ENCODE peak calls at places on chromosome 12, in four cellular contexts. A is HCT116, B is MM.1S, R is PC-3. F is an unnamed sample.
A peak's percentile ranks its signal among the peaks of the same experiment; 100 is the strongest.

GRCh38 chr12:15453613-15454012 is 131.3 kb downstream of the PTPRO start:
- DNase-seq in A (no peak), R (no peak), B (no peak), F (no peak)

GRCh38 chr12:98735821-98736220 is 90.7 kb downstream of the APAF1 start:
- DNase-seq in B (no peak), R (no peak), A (no peak), F (no peak)

GRCh38 chr12:22626429-22626828 is 1.5 kb downstream of the ETNK1 start:
- DNase-seq in B (peak; percentile 58), R (peak; percentile 11), A (no peak), F (no peak)

GRCh38 chr12:5096241-5096880 is 52.7 kb downstream of the KCNA5 start:
- DNase-seq in A (peak; percentile 4), B (no peak), R (peak; percentile 16), F (no peak)

GRCh38 chr12:65532744-65533143 is 254.3 kb downstream of the MSRB3 start:
- DNase-seq in B (no peak), R (peak; percentile 98), A (no peak), F (no peak)

GRCh38 chr12:40444174-40444573 is 219.4 kb downstream of the LRRK2 start:
- DNase-seq in B (no peak), R (no peak), A (no peak), F (peak; percentile 5)

GRCh38 chr12:20210795-20211194 is 157.5 kb upstream of the PDE3A start:
- DNase-seq in R (no peak), B (no peak), A (no peak), F (no peak)

GRCh38 chr12:2429032-2429431 is 365.7 kb upstream of the FKBP4 start:
- DNase-seq in B (no peak), A (no peak), R (no peak), F (no peak)

GRCh38 chr12:1837541-1838206 is 17.3 kb downstream of the LRTM2 start:
- DNase-seq in R (peak; percentile 35), A (no peak), B (no peak), F (no peak)

GRCh38 chr12:121858662-121859572 is at the start of gene HPD:
- DNase-seq in B (no peak), A (no peak), R (peak; percentile 77), F (peak; percentile 55)

GRCh38 chr12:43316506-43316905 is 235.5 kb downstream of the ADAMTS20 start:
- DNase-seq in A (no peak), R (no peak), B (no peak), F (no peak)

GRCh38 chr12:5511644-5512584 is 80.0 kb downstream of the NTF3 start:
- DNase-seq in B (no peak), R (peak; percentile 6), A (peak; percentile 18), F (peak; percentile 72)

GRCh38 chr12:108720757-108721514 is 10.4 kb downstream of the CORO1C start:
- DNase-seq in A (no peak), B (no peak), R (peak; percentile 65), F (no peak)

GRCh38 chr12:6373022-6373787 is 2.2 kb downstream of the SCNN1A start:
- DNase-seq in A (peak; percentile 65), R (no peak), B (no peak), F (no peak)

GRCh38 chr12:109115758-109116610 is at the start of gene ACACB:
- DNase-seq in R (no peak), A (no peak), B (no peak), F (peak; percentile 22)

GRCh38 chr12:47844264-47845020 is 24.7 kb upstream of the HDAC7 start:
- DNase-seq in A (no peak), B (no peak), R (no peak), F (no peak)

GRCh38 chr12:99110866-99111265 is 465.8 kb downstream of the APAF1 start:
- DNase-seq in A (no peak), R (no peak), B (no peak), F (no peak)

GRCh38 chr12:14390885-14391530 is 25.5 kb downstream of the ATF7IP start:
- DNase-seq in B (no peak), R (no peak), A (no peak), F (no peak)

GRCh38 chr12:84038241-84038640 is 874.4 kb downstream of the SLC6A15 start:
- DNase-seq in A (no peak), R (no peak), B (no peak), F (peak; percentile 1)

GRCh38 chr12:102913453-102914226 is 3.4 kb downstream of the PAH start:
- DNase-seq in A (no peak), R (no peak), B (no peak), F (no peak)

GRCh38 chr12:47744005-47744651 is 14.6 kb downstream of the RAPGEF3 start:
- DNase-seq in R (peak; percentile 85), A (peak; percentile 75), B (peak; percentile 78), F (peak; percentile 94)

GRCh38 chr12:15152864-15153263 is 68.4 kb downstream of the RERG start:
- DNase-seq in R (peak; percentile 39), A (no peak), B (no peak), F (no peak)

GRCh38 chr12:90102957-90103652 is 394.5 kb upstream of the ATP2B1 start:
- DNase-seq in B (peak; percentile 61), R (peak; percentile 61), A (peak; percentile 29), F (peak; percentile 67)

GRCh38 chr12:51866762-51867161 is 18.2 kb upstream of the FIGNL2 start:
- DNase-seq in B (no peak), R (no peak), A (no peak), F (no peak)

GRCh38 chr12:26265606-26266005 is 70.2 kb downstream of the SSPN start:
- DNase-seq in R (peak; percentile 26), A (no peak), B (no peak), F (no peak)

GRCh38 chr12:1606021-1606622 is 11.7 kb upstream of the FBXL14 start:
- DNase-seq in A (peak; percentile 72), R (peak; percentile 92), B (no peak), F (peak; percentile 61)

GRCh38 chr12:18981732-18982131 is 147.8 kb upstream of the PLEKHA5 start:
- DNase-seq in A (no peak), B (peak; percentile 57), R (no peak), F (no peak)

GRCh38 chr12:109740694-109741245 is 27.1 kb downstream of the FAM222A start:
- DNase-seq in B (no peak), R (no peak), A (no peak), F (no peak)

GRCh38 chr12:128266086-128266485 is 884 bp upstream of the TMEM132C start:
- DNase-seq in B (no peak), R (no peak), A (no peak), F (no peak)

GRCh38 chr12:128265566-128265965 is 1.4 kb upstream of the TMEM132C start:
- DNase-seq in A (no peak), R (no peak), B (no peak), F (no peak)

GRCh38 chr12:128267246-128267622 is 264 bp downstream of the TMEM132C start:
- DNase-seq in A (no peak), B (no peak), R (no peak), F (peak; percentile 2)

GRCh38 chr12:128267651-128268347 is 829 bp downstream of the TMEM132C start:
- DNase-seq in R (no peak), A (no peak), B (no peak), F (peak; percentile 20)

DNA sequence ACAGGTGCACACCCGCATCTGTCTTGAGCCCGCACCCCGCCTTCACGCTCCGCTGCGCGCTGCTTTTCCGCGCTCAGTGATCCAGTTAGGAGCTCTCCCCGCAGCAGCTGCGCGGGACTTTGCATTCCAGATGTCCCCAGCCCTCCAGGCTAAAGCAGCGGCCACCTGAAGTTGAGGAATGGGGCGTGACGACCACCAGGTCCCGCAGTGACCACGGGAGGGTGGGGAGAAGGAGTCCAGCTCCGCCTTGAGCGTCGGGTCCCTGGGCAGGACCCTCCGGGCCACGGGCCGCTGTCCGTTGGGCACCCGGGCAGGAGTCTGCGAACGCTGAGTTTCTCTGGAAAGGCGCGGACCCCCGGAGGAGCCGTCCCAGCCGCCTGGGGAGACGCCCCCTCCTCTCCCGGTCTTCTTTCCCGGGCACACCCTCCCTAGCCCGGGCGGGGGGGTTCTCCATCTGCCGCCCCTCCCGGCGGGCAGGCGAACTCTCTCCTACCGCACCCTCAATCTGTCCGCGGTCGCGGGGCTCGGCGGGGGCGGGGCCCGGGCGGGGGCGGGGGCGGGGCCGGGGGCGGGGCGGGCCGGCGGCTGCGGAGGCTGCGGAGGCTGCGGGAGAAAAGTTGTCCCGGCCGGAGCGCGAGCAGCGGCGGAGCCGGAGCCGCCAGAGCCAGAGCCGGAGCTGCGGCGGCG is at the start of gene TMEM132C:
- DNase-seq in B (no peak), A (no peak), R (no peak), F (peak; percentile 9)
- H3K4me2 ChIP-seq in B (no peak within 1 kb of the TSS), A (no peak within 1 kb of the TSS), R (no peak within 1 kb of the TSS), F (peak within 1 kb of the TSS; percentile 51)

DNA sequence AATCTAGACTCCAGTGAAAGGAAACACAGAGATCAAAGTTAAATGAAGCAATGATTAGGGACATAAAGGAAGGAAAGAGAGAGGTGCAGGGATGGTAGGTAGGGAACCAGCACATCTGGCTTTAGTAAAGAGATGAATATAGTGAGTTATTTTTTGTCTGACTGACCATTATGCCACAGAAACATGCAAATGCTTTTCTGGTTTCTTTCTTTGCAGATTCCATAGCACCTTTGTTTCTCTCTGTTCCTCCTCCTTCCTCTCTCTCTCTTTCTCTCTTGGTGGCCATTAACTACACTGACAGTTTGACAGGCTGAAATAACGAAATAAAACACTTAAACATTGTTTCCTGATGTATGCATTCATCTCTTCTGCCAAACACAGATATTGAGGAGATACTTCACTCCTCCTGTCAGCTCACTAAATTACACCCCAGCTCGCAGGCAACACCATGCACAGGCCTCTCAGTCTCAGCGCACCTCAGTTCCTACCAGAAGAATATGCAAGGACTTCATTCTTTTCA is 406.8 kb upstream of the SOX5 start:
- DNase-seq in B (no peak), A (no peak), R (no peak), F (no peak)
- TF ChIP-seq EZH2phosphoT487 in B (no peak), A (no peak), R (no peak), F (no peak)

GRCh38 chr12:93571854-93572711 is at the start of gene SOCS2:
- DNase-seq in B (peak; percentile 45), A (no peak), R (peak; percentile 20), F (peak; percentile 77)

GRCh38 chr12:93571360-93571853 is 1.1 kb upstream of the SOCS2 start:
- DNase-seq in R (peak; percentile 63), B (peak; percentile 60), A (peak; percentile 50), F (peak; percentile 85)

GRCh38 chr12:93569301-93569655 is 3.2 kb upstream of the SOCS2 start:
- DNase-seq in B (no peak), A (no peak), R (no peak), F (no peak)

GRCh38 chr12:93569656-93570551 is 2.6 kb upstream of the SOCS2 start:
- DNase-seq in R (peak; percentile 76), A (peak; percentile 72), B (peak; percentile 82), F (peak; percentile 97)

GRCh38 chr12:93570552-93571359 is 1.7 kb upstream of the SOCS2 start:
- DNase-seq in B (peak; percentile 86), R (peak; percentile 93), A (peak; percentile 89), F (peak; percentile 97)
- TF ChIP-seq EZH2 in B (no peak), R (no peak), A (no peak), F (no peak)

DNA sequence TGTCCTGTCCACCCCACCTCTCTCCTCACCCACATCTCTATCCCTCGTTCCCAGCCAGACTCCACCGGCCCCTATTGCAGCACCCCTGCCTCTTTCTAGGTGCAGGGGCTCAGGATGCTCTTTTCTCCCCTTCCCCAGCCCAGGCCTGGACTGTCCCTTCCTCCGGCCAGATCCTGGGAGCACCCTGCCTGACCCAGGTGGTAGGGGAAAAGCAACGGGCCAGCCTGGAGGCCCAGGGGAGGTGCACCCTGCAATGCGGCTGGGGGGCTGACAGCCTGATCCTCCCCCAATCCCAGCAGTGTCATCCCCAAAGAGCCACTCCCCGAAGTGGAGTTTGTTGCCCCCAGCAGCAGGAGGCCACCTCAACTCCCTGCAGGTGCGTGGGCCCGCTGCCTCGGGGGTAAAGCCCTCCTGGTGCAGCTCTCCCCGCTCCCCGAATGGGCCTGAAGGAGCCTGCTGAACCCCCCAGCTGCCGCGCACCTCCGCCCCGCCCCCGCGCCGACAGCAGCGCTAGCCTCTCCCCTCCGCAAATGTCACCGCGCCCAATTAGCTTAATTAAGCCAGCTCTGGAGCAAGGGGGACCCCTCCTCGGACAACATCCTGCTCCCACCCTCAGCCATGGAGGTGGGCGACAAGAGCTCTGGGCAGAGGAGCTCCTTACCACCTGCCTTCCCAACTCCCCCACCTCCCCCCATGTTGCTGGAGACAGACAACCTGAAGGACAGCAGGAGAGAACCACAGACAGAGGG is 4.7 kb downstream of the NXPH4 start:
- DNase-seq in A (no peak), R (no peak), B (no peak), F (no peak)
- H3K4me2 ChIP-seq in A (no peak overlapping the region), R (no peak overlapping the region), B (no peak overlapping the region), F (peak overlapping the region; percentile 76)